ENCODE peak calls at places on chromosome 12, in five cellular contexts. M is PC-3, K is GM23338, D is HCT116, J is hepatocyte. G is an unnamed sample. For H3K9me2, the result is how much of the 10 kb centered on the place peaks cover.

GRCh38 chr12:16347391-16348298 is at the start of gene MGST1:
- DNase-seq in J (peak), D (peak), K (peak), M (peak), G (peak)

GRCh38 chr12:101763246-101763931 is 24.1 kb upstream of the SYCP3 start:
- DNase-seq in K (no peak), M (no peak), D (no peak), J (no peak), G (no peak)

GRCh38 chr12:64609543-64610091 is 678 bp upstream of the RASSF3 start:
- DNase-seq in D (no peak), M (peak), K (no peak), J (peak), G (peak)

GRCh38 chr12:6734506-6735082 is 10.7 kb downstream of the COPS7A start:
- DNase-seq in M (no peak), D (no peak), J (no peak), K (no peak), G (no peak)

GRCh38 chr12:9331218-9331626 is 123.0 kb upstream of the PZP start:
- DNase-seq in K (peak), D (peak), J (peak), M (peak), G (peak)

GRCh38 chr12:50187084-50187900 is 20.1 kb upstream of the CERS5 start:
- DNase-seq in M (no peak), D (no peak), K (no peak), J (no peak), G (no peak)

GRCh38 chr12:20624718-20625117 is 70.4 kb upstream of the SLCO1C1 start:
- DNase-seq in M (peak), J (peak), K (peak), D (peak), G (no peak)

GRCh38 chr12:49824886-49825285 is 3.3 kb downstream of the NCKAP5L start:
- DNase-seq in D (no peak), J (no peak), K (no peak), M (no peak), G (no peak)

GRCh38 chr12:10720974-10721565 is 2.1 kb downstream of the YBX3 start:
- DNase-seq in D (no peak), K (no peak), J (no peak), M (no peak), G (no peak)

GRCh38 chr12:76694369-76694768 is 69.5 kb upstream of the ZDHHC17 start:
- DNase-seq in D (no peak), M (no peak), J (no peak), K (no peak), G (no peak)

GRCh38 chr12:112303004-112303403 is 79.2 kb downstream of the HECTD4 start:
- DNase-seq in J (peak), K (no peak), D (no peak), M (peak), G (peak)

GRCh38 chr12:108635997-108636808 is 2.5 kb upstream of the SELPLG start:
- DNase-seq in K (no peak), D (no peak), M (no peak), J (no peak), G (peak)
- H3K9me2 ChIP-seq in K (under half), D (under half), M (under half), J (under half), G (under half)

DNA sequence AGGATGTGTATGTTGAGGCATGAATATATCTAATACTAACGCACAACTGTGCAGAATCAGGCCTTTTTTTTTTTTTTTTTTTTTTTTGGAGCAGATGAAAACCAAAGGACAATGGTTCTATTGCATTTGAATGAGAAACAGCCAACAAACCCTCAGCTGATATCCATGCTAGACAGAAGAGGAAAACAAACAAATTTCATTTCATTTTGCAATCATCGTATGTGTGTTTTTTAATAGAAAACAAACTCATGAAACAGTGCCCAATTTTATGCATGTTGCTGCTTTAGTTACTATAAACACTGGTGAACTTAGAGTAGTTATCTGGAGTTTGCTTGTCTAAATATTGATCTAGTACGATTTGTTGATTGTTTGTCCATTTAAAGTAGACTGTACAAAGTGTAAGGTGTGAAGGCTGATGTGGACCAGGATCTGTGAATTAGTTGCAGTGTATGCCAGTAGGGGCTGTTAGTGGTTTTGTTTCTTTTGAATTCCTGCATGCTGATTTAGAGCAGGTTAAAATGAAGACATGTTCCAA is 166.6 kb downstream of the KITLG start:
- DNase-seq in J (no peak), M (no peak), K (no peak), D (no peak), G (no peak)
- H3K9me2 ChIP-seq in J (under half), M (under half), K (under half), D (under half), G (under half)

GRCh38 chr12:121942145-121942718 is 23.8 kb downstream of the CFAP251 start:
- DNase-seq in D (no peak), J (peak), K (no peak), M (no peak), G (no peak)

GRCh38 chr12:121947966-121948365 is 29.6 kb downstream of the CFAP251 start:
- DNase-seq in K (no peak), J (no peak), M (no peak), D (no peak), G (no peak)

GRCh38 chr12:121939992-121940766 is 21.8 kb downstream of the CFAP251 start:
- DNase-seq in J (no peak), M (no peak), D (no peak), K (peak), G (no peak)

GRCh38 chr12:121946313-121947025 is 28.1 kb downstream of the CFAP251 start:
- DNase-seq in J (no peak), K (no peak), D (no peak), M (no peak), G (no peak)

DNA sequence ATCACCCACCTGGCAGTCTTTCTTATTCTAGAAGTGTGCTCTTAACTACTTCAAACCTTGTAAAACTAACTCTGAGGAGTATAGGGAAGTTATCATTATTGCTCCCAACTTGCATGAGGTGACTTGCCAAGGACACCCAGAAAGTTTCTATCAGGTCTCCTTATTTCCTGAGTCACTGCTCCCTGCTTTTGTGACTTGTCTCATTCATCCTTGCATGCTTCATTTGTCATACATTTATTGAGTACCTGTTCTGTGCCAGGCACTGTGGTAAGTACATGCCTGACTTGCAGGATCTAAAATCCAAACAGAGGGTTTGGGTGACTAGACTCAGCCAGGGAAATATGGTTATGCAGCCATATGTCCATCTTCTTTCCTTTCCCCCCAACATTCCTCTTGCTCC is 25.5 kb downstream of the CFAP251 start:
- DNase-seq in K (no peak), M (no peak), D (no peak), J (no peak), G (no peak)
- H3K9me2 ChIP-seq in K (under half), M (under half), D (under half), J (under half), G (under half)

GRCh38 chr12:132204064-132204821 is 60.0 kb downstream of the NOC4L start:
- DNase-seq in M (no peak), K (no peak), D (no peak), J (no peak), G (no peak)

GRCh38 chr12:132205271-132206092 is 61.2 kb downstream of the NOC4L start:
- DNase-seq in M (no peak), D (no peak), J (no peak), K (no peak), G (no peak)

GRCh38 chr12:132207083-132207775 is 63.0 kb downstream of the NOC4L start:
- DNase-seq in D (no peak), K (no peak), J (no peak), M (no peak), G (no peak)

GRCh38 chr12:132204822-132205270 is 60.6 kb downstream of the NOC4L start:
- DNase-seq in M (no peak), K (no peak), J (no peak), D (no peak), G (no peak)

GRCh38 chr12:132206093-132206434 is 61.8 kb downstream of the NOC4L start:
- DNase-seq in M (no peak), K (no peak), D (no peak), J (no peak), G (no peak)
- H3K9me2 ChIP-seq in M (under half), K (under half), D (under half), J (under half), G (under half)

DNA sequence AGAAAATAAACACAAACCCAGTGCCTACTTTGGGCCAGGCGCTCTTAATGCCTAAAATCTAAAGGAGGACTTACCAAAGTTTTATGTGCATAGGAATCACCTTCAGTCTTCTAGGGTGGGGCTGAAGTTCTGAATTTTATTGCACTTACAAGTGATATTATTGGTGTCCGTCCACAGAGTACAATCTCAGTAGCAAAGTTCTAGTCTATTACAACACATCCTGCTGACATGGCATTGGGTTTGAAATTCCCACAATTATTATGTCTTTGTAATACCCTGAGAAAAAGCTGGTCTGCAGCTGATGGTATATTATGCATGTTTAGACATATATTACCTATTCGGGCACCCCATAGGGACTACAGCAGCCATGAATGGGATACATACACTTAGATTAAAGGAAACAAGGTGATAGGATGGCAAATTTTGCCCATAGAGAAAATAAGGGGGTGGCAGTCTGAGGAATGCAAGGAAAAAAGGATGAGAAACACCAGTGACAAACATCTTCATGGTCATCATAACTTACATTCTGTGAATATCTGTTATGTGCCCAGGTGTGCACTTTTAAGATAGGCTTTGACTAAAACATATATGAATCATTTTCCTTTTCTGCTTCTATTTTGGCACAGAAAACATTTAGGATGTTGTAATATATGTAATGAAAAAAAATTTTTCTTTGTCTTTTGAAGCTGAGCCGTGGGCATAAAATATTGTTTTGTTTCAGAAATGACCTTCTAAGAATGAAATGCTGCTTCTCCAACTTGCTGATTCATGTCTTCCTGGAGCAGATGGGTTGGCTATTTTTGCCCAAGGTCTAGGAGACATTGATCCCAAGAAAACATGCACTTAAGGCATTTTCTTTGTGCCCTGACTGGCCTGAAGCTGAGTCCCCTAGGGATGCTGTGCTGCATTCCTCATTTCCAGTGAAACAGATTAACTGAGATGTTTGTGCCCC is 27.2 kb upstream of the ALG10 start:
- DNase-seq in K (no peak), D (no peak), M (no peak), J (no peak), G (no peak)
- H3K9me2 ChIP-seq in K (under half), D (under half), M (under half), J (under half), G (under half)

DNA sequence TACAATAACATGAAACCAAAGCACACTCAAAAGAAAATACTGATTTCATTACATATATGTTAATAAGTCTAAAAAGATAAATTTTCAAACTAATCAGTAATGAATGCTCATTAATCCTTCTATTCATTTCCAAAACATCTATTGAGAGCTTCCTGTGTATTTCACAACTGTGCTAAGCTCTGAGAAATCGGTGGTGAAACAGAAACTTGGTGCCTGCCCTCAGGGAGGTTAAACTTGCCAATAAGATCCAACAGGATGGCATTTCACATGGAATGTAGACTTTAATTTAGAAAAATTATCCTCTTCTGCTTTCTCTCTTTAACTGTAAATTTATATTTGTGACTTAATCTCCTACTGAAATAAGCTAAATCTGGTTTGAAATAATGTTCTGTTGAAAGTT is 70.9 kb upstream of the SLC38A4 start:
- DNase-seq in D (no peak), M (no peak), K (no peak), J (no peak), G (no peak)
- H3K9me2 ChIP-seq in D (under half), M (under half), K (under half), J (under half), G (under half)

GRCh38 chr12:30425445-30425844 is 270.2 kb downstream of the IPO8 start:
- DNase-seq in M (no peak), J (no peak), K (peak), D (no peak), G (no peak)
- H3K9me2 ChIP-seq in M (under half), J (under half), K (under half), D (under half), G (under half)